ENCODE peak calls at places on chromosomes 1 and 21, in six cellular contexts. One of them, this sample, is unnamed.

GRCh38 chr1:182615468-182616129 is 11.4 kb upstream of the RGS16 start:
- DNase-seq in neuronal stem cell: peak
- DNase-seq in IMR-90: no peak
- DNase-seq in mesenchymal stem cell: peak
- DNase-seq in H1: no peak
- DNase-seq in trophoblast cell: no peak
- DNase-seq in this sample: peak

GRCh38 chr21:31901342-31901741 is 28.5 kb downstream of the HUNK start:
- DNase-seq in IMR-90: no peak
- DNase-seq in mesenchymal stem cell: no peak
- DNase-seq in H1: no peak
- DNase-seq in trophoblast cell: no peak
- DNase-seq in neuronal stem cell: no peak
- DNase-seq in this sample: no peak

GRCh38 chr21:16541366-16541765 is 811.6 kb downstream of the USP25 start:
- DNase-seq in IMR-90: no peak
- DNase-seq in mesenchymal stem cell: no peak
- DNase-seq in neuronal stem cell: no peak
- DNase-seq in H1: no peak
- DNase-seq in trophoblast cell: no peak
- DNase-seq in this sample: no peak

GRCh38 chr1:229040630-229041358 is 230.1 kb upstream of the RAB4A start:
- DNase-seq in IMR-90: no peak
- DNase-seq in H1: no peak
- DNase-seq in trophoblast cell: no peak
- DNase-seq in neuronal stem cell: no peak
- DNase-seq in mesenchymal stem cell: no peak
- DNase-seq in this sample: no peak

GRCh38 chr1:109900489-109900888 is 10.2 kb upstream of the CSF1 start:
- DNase-seq in trophoblast cell: no peak
- DNase-seq in H1: no peak
- DNase-seq in mesenchymal stem cell: no peak
- DNase-seq in neuronal stem cell: no peak
- DNase-seq in IMR-90: no peak
- DNase-seq in this sample: no peak

GRCh38 chr1:62621907-62622306 is 24.6 kb downstream of the ANGPTL3 start:
- DNase-seq in H1: no peak
- DNase-seq in trophoblast cell: peak
- DNase-seq in mesenchymal stem cell: peak
- DNase-seq in neuronal stem cell: no peak
- DNase-seq in IMR-90: peak
- DNase-seq in this sample: peak

GRCh38 chr1:183244466-183244865 is 58.4 kb downstream of the LAMC2 start:
- DNase-seq in neuronal stem cell: no peak
- DNase-seq in H1: no peak
- DNase-seq in IMR-90: peak
- DNase-seq in mesenchymal stem cell: peak
- DNase-seq in trophoblast cell: peak
- DNase-seq in this sample: no peak

GRCh38 chr1:200139661-200140250 is 112.2 kb downstream of the NR5A2 start:
- DNase-seq in H1: no peak
- DNase-seq in mesenchymal stem cell: peak
- DNase-seq in IMR-90: peak
- DNase-seq in trophoblast cell: peak
- DNase-seq in neuronal stem cell: no peak
- DNase-seq in this sample: peak

GRCh38 chr1:93980320-93980744 is 71.1 kb upstream of the GCLM start:
- DNase-seq in H1: no peak
- DNase-seq in neuronal stem cell: peak
- DNase-seq in trophoblast cell: no peak
- DNase-seq in IMR-90: no peak
- DNase-seq in mesenchymal stem cell: no peak
- DNase-seq in this sample: peak

GRCh38 chr1:218933526-218933925 is 240.2 kb upstream of the LYPLAL1 start:
- DNase-seq in H1: no peak
- DNase-seq in trophoblast cell: no peak
- DNase-seq in mesenchymal stem cell: no peak
- DNase-seq in IMR-90: peak
- DNase-seq in neuronal stem cell: no peak
- DNase-seq in this sample: no peak

GRCh38 chr1:59500970-59501742 is 204.3 kb downstream of the FGGY start:
- DNase-seq in H1: no peak
- DNase-seq in mesenchymal stem cell: no peak
- DNase-seq in neuronal stem cell: no peak
- DNase-seq in IMR-90: no peak
- DNase-seq in trophoblast cell: no peak
- DNase-seq in this sample: no peak

GRCh38 chr1:228350831-228351781 is 55.5 kb downstream of the TRIM11 start:
- DNase-seq in trophoblast cell: no peak
- DNase-seq in neuronal stem cell: no peak
- DNase-seq in mesenchymal stem cell: no peak
- DNase-seq in H1: no peak
- DNase-seq in IMR-90: no peak
- DNase-seq in this sample: no peak

GRCh38 chr1:216190438-216190837 is 232.8 kb downstream of the USH2A start:
- DNase-seq in trophoblast cell: no peak
- DNase-seq in mesenchymal stem cell: no peak
- DNase-seq in IMR-90: no peak
- DNase-seq in H1: no peak
- DNase-seq in neuronal stem cell: no peak
- DNase-seq in this sample: peak

GRCh38 chr1:236502972-236503639 is 20.7 kb upstream of the LGALS8 start:
- DNase-seq in trophoblast cell: peak
- DNase-seq in H1: peak
- DNase-seq in neuronal stem cell: peak
- DNase-seq in mesenchymal stem cell: peak
- DNase-seq in IMR-90: peak
- DNase-seq in this sample: peak

GRCh38 chr1:93878501-93878888 is 511 bp downstream of the DNTTIP2 start:
- DNase-seq in trophoblast cell: peak
- DNase-seq in IMR-90: peak
- DNase-seq in mesenchymal stem cell: peak
- DNase-seq in H1: no peak
- DNase-seq in neuronal stem cell: no peak
- DNase-seq in this sample: peak

GRCh38 chr1:167502719-167503452 is 15.4 kb downstream of the CD247 start:
- DNase-seq in H1: no peak
- DNase-seq in trophoblast cell: no peak
- DNase-seq in neuronal stem cell: no peak
- DNase-seq in mesenchymal stem cell: no peak
- DNase-seq in IMR-90: no peak
- DNase-seq in this sample: peak

GRCh38 chr1:51314974-51315373 is 15.4 kb downstream of the TTC39A start:
- DNase-seq in neuronal stem cell: no peak
- DNase-seq in H1: no peak
- DNase-seq in mesenchymal stem cell: no peak
- DNase-seq in IMR-90: no peak
- DNase-seq in trophoblast cell: no peak
- DNase-seq in this sample: no peak

GRCh38 chr1:229207916-229208315 is 63.0 kb upstream of the RAB4A start:
- DNase-seq in H1: no peak
- DNase-seq in mesenchymal stem cell: no peak
- DNase-seq in trophoblast cell: peak
- DNase-seq in IMR-90: no peak
- DNase-seq in neuronal stem cell: no peak
- DNase-seq in this sample: no peak

GRCh38 chr1:17866451-17867029 is 111.4 kb downstream of the ACTL8 start:
- DNase-seq in H1: no peak
- DNase-seq in trophoblast cell: peak
- DNase-seq in neuronal stem cell: no peak
- DNase-seq in IMR-90: peak
- DNase-seq in mesenchymal stem cell: peak
- DNase-seq in this sample: peak

GRCh38 chr1:27527857-27528700 is 38.1 kb upstream of the WASF2 start:
- DNase-seq in trophoblast cell: peak
- DNase-seq in IMR-90: no peak
- DNase-seq in mesenchymal stem cell: no peak
- DNase-seq in neuronal stem cell: peak
- DNase-seq in H1: no peak
- DNase-seq in this sample: peak

GRCh38 chr1:12073796-12074195 is 10.7 kb downstream of the TNFRSF8 start:
- DNase-seq in IMR-90: no peak
- DNase-seq in H1: no peak
- DNase-seq in neuronal stem cell: no peak
- DNase-seq in trophoblast cell: no peak
- DNase-seq in mesenchymal stem cell: no peak
- DNase-seq in this sample: no peak

GRCh38 chr1:54037476-54037875 is 15.5 kb downstream of the TMEM59 start:
- DNase-seq in IMR-90: peak
- DNase-seq in neuronal stem cell: no peak
- DNase-seq in mesenchymal stem cell: no peak
- DNase-seq in H1: no peak
- DNase-seq in trophoblast cell: no peak
- DNase-seq in this sample: no peak

GRCh38 chr1:110675060-110675791 is 486 bp upstream of the KCNA3 start:
- DNase-seq in H1: no peak
- DNase-seq in mesenchymal stem cell: no peak
- DNase-seq in IMR-90: no peak
- DNase-seq in trophoblast cell: no peak
- DNase-seq in neuronal stem cell: peak
- DNase-seq in this sample: peak

DNA sequence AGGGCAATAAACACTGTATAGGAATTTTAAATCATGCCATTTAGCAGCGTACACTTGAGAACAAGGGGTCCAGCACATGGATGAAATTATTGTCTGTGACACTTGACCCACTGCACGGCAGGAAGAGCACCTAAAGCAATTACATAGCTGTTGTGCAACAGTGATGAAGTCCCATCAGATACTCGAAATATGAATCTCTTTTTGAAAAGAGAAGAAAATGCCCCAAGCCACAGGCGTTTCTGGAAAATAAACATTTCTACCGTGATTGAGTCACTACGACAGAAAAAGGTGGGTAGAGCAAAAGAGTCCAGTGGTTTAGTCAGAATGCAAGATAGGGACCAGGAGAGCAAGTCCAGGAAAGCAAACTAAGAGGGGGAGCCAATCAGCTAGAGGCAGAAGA is 6.5 kb downstream of the DSCAM start:
- DNase-seq in H1: no peak
- DNase-seq in trophoblast cell: peak
- DNase-seq in IMR-90: no peak
- DNase-seq in neuronal stem cell: no peak
- DNase-seq in mesenchymal stem cell: no peak
- DNase-seq in this sample: no peak
- H3K4me3 ChIP-seq in H1: no peak
- H3K4me3 ChIP-seq in trophoblast cell: no peak
- H3K4me3 ChIP-seq in IMR-90: no peak
- H3K4me3 ChIP-seq in neuronal stem cell: no peak
- H3K4me3 ChIP-seq in mesenchymal stem cell: no peak
- H3K4me3 ChIP-seq in this sample: no peak

DNA sequence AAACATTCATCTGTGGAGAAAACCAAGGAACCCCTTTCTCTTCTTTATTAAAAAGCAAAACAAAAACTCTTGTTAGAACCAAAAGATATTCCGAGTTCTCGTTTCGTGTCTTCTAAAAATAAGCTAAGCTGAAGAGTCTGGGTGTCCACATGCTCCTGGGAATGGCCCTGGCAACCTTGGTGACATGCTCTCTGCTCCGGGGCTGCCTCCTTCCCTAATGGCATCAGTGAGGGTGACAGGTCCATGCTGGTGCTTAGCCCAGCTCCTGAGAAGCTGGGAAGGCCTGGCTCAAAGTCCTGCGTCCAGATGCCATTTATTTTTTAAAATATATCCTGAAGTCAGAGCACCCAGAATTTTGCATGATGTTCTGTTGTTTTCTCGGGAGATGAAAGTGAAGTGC is 24.6 kb upstream of the TRAPPC10 start:
- DNase-seq in IMR-90: no peak
- DNase-seq in trophoblast cell: no peak
- DNase-seq in H1: no peak
- DNase-seq in mesenchymal stem cell: no peak
- DNase-seq in neuronal stem cell: no peak
- DNase-seq in this sample: no peak
- H4K8ac ChIP-seq in IMR-90: no peak
- H4K8ac ChIP-seq in trophoblast cell: no peak
- H4K8ac ChIP-seq in H1: no peak
- H4K8ac ChIP-seq in mesenchymal stem cell: no peak
- H4K8ac ChIP-seq in neuronal stem cell: no peak
- H4K8ac ChIP-seq in this sample: no peak

DNA sequence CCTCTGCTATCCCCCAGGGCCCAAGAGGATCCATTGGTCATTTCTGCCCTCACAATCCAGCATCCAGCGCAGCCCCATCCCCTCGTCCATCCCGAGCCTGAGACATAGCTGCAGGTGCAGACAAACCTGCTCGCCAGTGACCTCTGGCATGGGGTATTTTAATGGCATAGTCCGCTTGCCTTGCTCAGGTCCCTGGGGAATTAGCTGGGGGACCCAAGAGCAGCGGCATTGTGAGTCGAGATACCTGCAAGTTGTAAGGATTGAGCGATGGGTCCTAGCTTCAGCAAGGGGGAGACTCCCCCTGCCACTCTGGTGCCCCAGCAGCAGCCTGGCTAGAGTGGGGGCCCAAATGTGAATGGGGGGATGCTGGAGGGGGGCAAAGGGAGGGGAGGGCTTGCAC is 118.7 kb downstream of the RNF220 start:
- DNase-seq in trophoblast cell: no peak
- DNase-seq in IMR-90: no peak
- DNase-seq in mesenchymal stem cell: no peak
- DNase-seq in neuronal stem cell: no peak
- DNase-seq in H1: no peak
- DNase-seq in this sample: peak
- H3K4me3 ChIP-seq in trophoblast cell: no peak
- H3K4me3 ChIP-seq in IMR-90: no peak
- H3K4me3 ChIP-seq in mesenchymal stem cell: no peak
- H3K4me3 ChIP-seq in neuronal stem cell: no peak
- H3K4me3 ChIP-seq in H1: no peak
- H3K4me3 ChIP-seq in this sample: no peak

DNA sequence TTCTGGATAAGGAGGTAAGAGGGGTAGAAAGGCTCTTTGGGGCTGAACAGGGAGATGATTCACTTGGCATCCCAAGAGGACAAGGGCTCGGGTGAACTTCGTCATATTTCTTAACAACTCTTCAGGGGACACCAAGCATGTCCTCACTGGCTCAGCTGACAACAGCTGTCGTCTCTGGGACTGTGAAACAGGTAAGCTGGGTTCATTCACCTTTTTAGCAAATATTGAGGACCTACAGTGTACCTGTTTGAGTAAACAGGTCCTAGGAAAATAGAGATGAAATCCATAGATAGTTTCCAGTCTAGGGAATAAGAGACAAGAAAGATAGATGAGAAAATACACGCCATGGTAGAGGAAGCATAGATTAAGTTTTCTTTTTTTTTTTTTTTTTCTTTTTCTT is 2.1 kb downstream of the EIF3I start:
- DNase-seq in neuronal stem cell: no peak
- DNase-seq in IMR-90: no peak
- DNase-seq in H1: no peak
- DNase-seq in mesenchymal stem cell: no peak
- DNase-seq in trophoblast cell: no peak
- DNase-seq in this sample: no peak
- H4K8ac ChIP-seq in neuronal stem cell: no peak
- H4K8ac ChIP-seq in IMR-90: no peak
- H4K8ac ChIP-seq in H1: no peak
- H4K8ac ChIP-seq in mesenchymal stem cell: no peak
- H4K8ac ChIP-seq in trophoblast cell: no peak
- H4K8ac ChIP-seq in this sample: no peak